ENCODE peak calls at places on chromosomes 5 and 9, in four cellular contexts. V is bronchial epithelial cell, P is cardiac fibroblast, M is PC-3. D is an unnamed sample.

GRCh38 chr5:133977858-133978257 is 9.4 kb upstream of the C5orf15 start:
- DNase-seq in P (peak), V (peak), M (no peak), D (peak)

GRCh38 chr5:77308154-77308960 is 97.9 kb downstream of the PDE8B start:
- DNase-seq in P (no peak), M (no peak), V (no peak), D (no peak)

GRCh38 chr9:76534031-76534430 is 75.0 kb downstream of the GCNT1 start:
- DNase-seq in M (no peak), V (no peak), P (peak), D (no peak)

GRCh38 chr5:158056426-158056825 is 197.5 kb upstream of the CLINT1 start:
- DNase-seq in V (peak), M (peak), P (peak), D (no peak)

GRCh38 chr9:35646583-35647265 is 4.0 kb downstream of the SIT1 start:
- DNase-seq in M (peak), P (peak), V (peak), D (no peak)

GRCh38 chr9:81128701-81129100 is 560.6 kb downstream of the TLE1 start:
- DNase-seq in V (no peak), P (no peak), M (no peak), D (no peak)

GRCh38 chr5:170070556-170071412 is 34.9 kb upstream of the FOXI1 start:
- DNase-seq in P (peak), V (peak), M (peak), D (no peak)

GRCh38 chr5:132486318-132487094 is 4.1 kb downstream of the IRF1 start:
- DNase-seq in M (no peak), P (no peak), V (no peak), D (no peak)

GRCh38 chr9:114094971-114095370 is 4.1 kb downstream of the KIF12 start:
- DNase-seq in M (no peak), V (no peak), P (no peak), D (no peak)

GRCh38 chr5:81632679-81633078 is 118.2 kb downstream of the SSBP2 start:
- DNase-seq in P (no peak), V (no peak), M (no peak), D (no peak)

GRCh38 chr9:115018547-115019435 is 88.4 kb upstream of the TNFSF8 start:
- DNase-seq in P (peak), V (no peak), M (peak), D (peak)

GRCh38 chr5:107504424-107504823 is 166.3 kb downstream of the EFNA5 start:
- DNase-seq in P (no peak), V (no peak), M (no peak), D (no peak)

GRCh38 chr9:116494815-116495634 is 192.1 kb upstream of the TRIM32 start:
- DNase-seq in M (peak), P (peak), V (peak), D (no peak)

GRCh38 chr9:19124430-19124793 is 2.9 kb downstream of the PLIN2 start:
- DNase-seq in M (no peak), P (no peak), V (no peak), D (no peak)

GRCh38 chr9:18989865-18990264 is 43.1 kb downstream of the SAXO1 start:
- DNase-seq in P (no peak), M (no peak), V (no peak), D (no peak)

GRCh38 chr5:175714686-175715085 is 56.8 kb downstream of the HRH2 start:
- DNase-seq in P (no peak), M (no peak), V (no peak), D (no peak)

GRCh38 chr5:157266286-157267007 is 524 bp downstream of the CYFIP2 start:
- DNase-seq in M (peak), P (no peak), V (no peak), D (no peak)

GRCh38 chr5:81195334-81195929 is 37.7 kb upstream of the CKMT2 start:
- DNase-seq in P (no peak), V (no peak), M (no peak), D (no peak)

GRCh38 chr5:912356-913091 is 19.8 kb downstream of the TRIP13 start:
- DNase-seq in P (peak), M (peak), V (peak), D (peak)

GRCh38 chr5:93304391-93304790 is 276.6 kb downstream of the NR2F1-AS1 start:
- DNase-seq in P (no peak), M (no peak), V (no peak), D (no peak)

GRCh38 chr5:74212336-74212735 is 428.2 kb downstream of the ENC1 start:
- DNase-seq in P (peak), V (peak), M (peak), D (no peak)

GRCh38 chr5:83827111-83827541 is 106.5 kb upstream of the HAPLN1 start:
- DNase-seq in P (peak), M (peak), V (peak), D (no peak)

GRCh38 chr5:55724276-55724675 is 12.2 kb upstream of the SLC38A9 start:
- DNase-seq in P (peak), V (peak), M (no peak), D (no peak)

GRCh38 chr9:130473009-130473408 is 28.2 kb downstream of the ASS1 start:
- DNase-seq in V (no peak), P (no peak), M (no peak), D (no peak)

GRCh38 chr5:112413611-112414010 is 5.5 kb downstream of the EPB41L4A start:
- DNase-seq in M (no peak), V (peak), P (no peak), D (no peak)

GRCh38 chr9:89591291-89592200 is 13.3 kb upstream of the GADD45G start:
- DNase-seq in P (no peak), M (no peak), V (no peak), D (no peak)

GRCh38 chr9:89594811-89595550 is 9.8 kb upstream of the GADD45G start:
- DNase-seq in P (no peak), M (no peak), V (no peak), D (no peak)

GRCh38 chr9:89593776-89594427 is 10.9 kb upstream of the GADD45G start:
- DNase-seq in V (peak), M (peak), P (peak), D (no peak)

GRCh38 chr9:89592201-89592815 is 12.5 kb upstream of the GADD45G start:
- DNase-seq in V (no peak), M (no peak), P (no peak), D (no peak)

DNA sequence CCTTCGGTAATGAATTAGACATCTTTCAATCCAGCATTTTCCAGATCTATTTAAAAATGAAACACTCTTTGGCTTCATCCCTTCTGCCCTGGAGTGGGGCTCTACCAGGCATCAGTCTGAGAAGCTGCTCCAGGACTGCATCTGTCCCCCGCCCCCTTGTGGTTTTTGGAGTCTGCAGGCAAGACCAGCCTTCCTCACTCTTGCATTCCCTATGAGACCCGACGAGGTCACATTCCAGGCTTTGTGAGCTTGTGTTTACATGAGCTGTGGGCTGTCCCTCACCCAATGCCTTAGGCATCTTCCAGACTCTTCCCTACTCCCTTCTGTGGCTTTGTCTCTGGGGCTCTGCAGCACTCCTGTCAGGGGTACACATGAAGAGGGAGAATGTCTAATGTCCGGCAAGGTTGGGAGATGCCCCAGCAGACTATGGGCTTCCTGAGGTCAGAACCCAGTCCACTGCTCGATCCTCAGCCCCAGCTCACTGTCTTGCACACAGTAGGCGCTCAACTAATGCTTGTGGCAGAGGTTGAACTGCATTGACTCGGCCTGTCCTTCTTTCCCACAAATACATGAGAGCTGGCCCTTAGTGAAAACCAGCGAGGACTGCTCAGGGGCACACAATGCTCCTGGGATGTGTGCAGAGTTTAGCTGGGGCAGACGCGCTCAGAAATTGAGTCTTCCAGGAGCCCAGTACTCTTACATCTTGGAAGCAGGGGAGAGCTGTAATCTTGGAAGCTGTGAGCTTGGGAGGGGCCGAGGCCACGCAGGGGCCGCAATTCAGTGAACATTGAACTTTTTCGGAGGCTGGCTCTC is 11.6 kb upstream of the GADD45G start:
- DNase-seq in M (peak), V (peak), P (no peak), D (no peak)
- TF ChIP-seq CTCF in M (no peak), V (no peak), P (no peak), D (peak)

DNA sequence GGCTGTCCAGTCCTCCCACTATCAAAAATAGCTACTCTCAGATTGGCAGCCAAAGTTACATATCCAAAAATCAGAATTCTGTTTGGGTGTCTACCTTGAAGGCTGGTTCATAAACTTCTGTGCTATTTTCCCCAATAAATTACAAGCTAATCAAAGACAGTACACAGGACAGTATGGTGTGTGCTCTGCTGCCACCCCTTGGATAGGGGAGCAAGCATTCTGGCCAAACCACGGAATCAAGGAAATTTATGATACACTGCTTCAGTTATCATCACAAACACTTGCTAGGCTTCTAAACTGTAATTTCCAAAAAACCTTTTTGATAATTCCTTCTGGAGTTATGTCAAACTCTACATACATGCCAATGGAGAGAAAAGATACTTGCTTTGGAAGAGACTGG is 15.9 kb downstream of the ETF1 start:
- DNase-seq in V (no peak), M (no peak), P (no peak), D (no peak)
- TF ChIP-seq CTCF in V (no peak), M (no peak), P (no peak), D (no peak)

GRCh38 chr5:125012727-125013451 is 266.4 kb upstream of the ZNF608 start:
- DNase-seq in V (peak), M (no peak), P (no peak), D (no peak)

GRCh38 chr5:125011419-125011818 is 265.0 kb upstream of the ZNF608 start:
- DNase-seq in M (peak), V (peak), P (no peak), D (no peak)

GRCh38 chr5:125011982-125012381 is 265.5 kb upstream of the ZNF608 start:
- DNase-seq in V (no peak), P (no peak), M (no peak), D (no peak)

GRCh38 chr5:125006011-125006685 is 259.7 kb upstream of the ZNF608 start:
- DNase-seq in P (no peak), V (no peak), M (no peak), D (no peak)

DNA sequence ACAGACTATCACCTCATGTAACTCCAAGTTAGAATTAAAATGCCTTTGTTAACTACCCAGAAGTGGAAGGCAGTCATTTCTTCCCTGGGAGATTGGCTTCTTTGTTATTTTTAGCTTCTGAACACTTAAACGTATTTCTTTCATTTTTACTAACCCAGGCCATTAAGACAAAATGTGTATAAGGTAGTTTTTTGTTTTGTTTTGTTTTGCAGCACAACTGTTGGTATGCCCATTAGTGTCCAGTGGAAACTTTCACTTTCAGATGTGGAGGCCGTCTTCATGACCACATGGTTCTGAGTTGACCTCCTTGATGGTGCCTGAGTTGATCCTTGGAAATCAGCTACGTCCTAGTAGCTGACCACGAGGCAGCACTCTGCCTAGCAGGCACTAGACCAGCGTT is 264.6 kb upstream of the ZNF608 start:
- DNase-seq in M (no peak), V (no peak), P (no peak), D (no peak)
- TF ChIP-seq CTCF in M (no peak), V (no peak), P (no peak), D (no peak)

GRCh38 chr5:43553381-43553780 is 3.5 kb downstream of the PAIP1 start:
- DNase-seq in V (peak), M (peak), P (peak), D (no peak)

GRCh38 chr5:43543434-43543833 is 13.4 kb downstream of the PAIP1 start:
- DNase-seq in M (no peak), P (no peak), V (no peak), D (no peak)

GRCh38 chr5:43547532-43547931 is 9.3 kb downstream of the PAIP1 start:
- DNase-seq in V (no peak), M (no peak), P (no peak), D (no peak)

GRCh38 chr5:43548358-43548757 is 8.5 kb downstream of the PAIP1 start:
- DNase-seq in P (no peak), M (no peak), V (no peak), D (no peak)
- TF ChIP-seq CTCF in P (no peak), M (no peak), V (no peak), D (no peak)

GRCh38 chr9:124290743-124291554 is 33.2 kb downstream of the NEK6 start:
- DNase-seq in M (no peak), P (no peak), V (peak), D (no peak)

GRCh38 chr9:124293712-124294504 is 36.2 kb downstream of the NEK6 start:
- DNase-seq in V (peak), M (peak), P (no peak), D (no peak)

GRCh38 chr9:124292696-124293593 is 35.2 kb downstream of the NEK6 start:
- DNase-seq in P (no peak), V (no peak), M (no peak), D (no peak)

GRCh38 chr9:124290053-124290581 is 32.4 kb downstream of the NEK6 start:
- DNase-seq in P (no peak), M (no peak), V (no peak), D (no peak)

GRCh38 chr9:124291801-124292396 is 34.1 kb downstream of the NEK6 start:
- DNase-seq in P (no peak), V (no peak), M (no peak), D (no peak)
- TF ChIP-seq CTCF in P (no peak), V (no peak), M (no peak), D (peak)

DNA sequence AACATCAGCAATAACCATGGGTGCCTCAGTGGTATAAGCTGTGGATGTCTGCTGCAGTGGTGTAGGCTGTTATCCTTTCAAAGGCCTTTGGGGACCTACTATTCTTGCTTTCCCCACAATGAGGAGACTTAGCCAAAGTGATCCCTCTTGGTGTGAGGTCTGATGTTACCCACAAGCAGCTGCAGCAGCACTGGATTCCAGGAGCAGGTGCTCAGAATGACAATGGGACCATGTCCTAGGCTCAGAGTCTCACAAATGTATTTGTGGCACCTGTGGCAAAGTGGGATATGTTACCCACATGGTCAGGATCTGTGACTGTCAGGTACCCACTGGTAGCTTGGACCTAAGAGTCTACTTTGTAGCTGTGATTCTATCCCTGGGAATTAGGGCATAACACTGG is 70.4 kb downstream of the RNF130 start:
- DNase-seq in P (no peak), M (no peak), V (no peak), D (no peak)
- TF ChIP-seq CTCF in P (no peak), M (no peak), V (no peak), D (no peak)

D was measured in BJ.